ENCODE peak calls at places on chromosomes 2 and 18, in six cellular contexts. One of them, this sample, is unnamed.

GRCh38 chr2:222301296-222301997 is 2.6 kb upstream of the PAX3 start:
- DNase-seq in mesothelial cell of epicardium: no peak
- DNase-seq in HTR-8/SVneo: no peak
- DNase-seq in AG10803: no peak
- DNase-seq in GM20000: no peak
- DNase-seq in adrenal gland: no peak
- DNase-seq in this sample: no peak

GRCh38 chr18:27276886-27277285 is 91.8 kb upstream of the CHST9 start:
- DNase-seq in mesothelial cell of epicardium: no peak
- DNase-seq in HTR-8/SVneo: no peak
- DNase-seq in AG10803: no peak
- DNase-seq in GM20000: no peak
- DNase-seq in adrenal gland: no peak
- DNase-seq in this sample: no peak

GRCh38 chr2:160298960-160299359 is 98.9 kb upstream of the ITGB6 start:
- DNase-seq in mesothelial cell of epicardium: no peak
- DNase-seq in HTR-8/SVneo: no peak
- DNase-seq in AG10803: peak
- DNase-seq in GM20000: no peak
- DNase-seq in adrenal gland: no peak
- DNase-seq in this sample: no peak

GRCh38 chr2:238203973-238204683 is 633 bp upstream of the ILKAP start:
- DNase-seq in mesothelial cell of epicardium: no peak
- DNase-seq in HTR-8/SVneo: no peak
- DNase-seq in AG10803: no peak
- DNase-seq in GM20000: peak
- DNase-seq in adrenal gland: no peak
- DNase-seq in this sample: no peak

GRCh38 chr2:126657636-126658315 is 1.8 kb downstream of the GYPC start:
- DNase-seq in mesothelial cell of epicardium: no peak
- DNase-seq in HTR-8/SVneo: peak
- DNase-seq in AG10803: peak
- DNase-seq in GM20000: peak
- DNase-seq in adrenal gland: peak
- DNase-seq in this sample: no peak

GRCh38 chr18:62045316-62045715 is 141.5 kb downstream of the PIGN start:
- DNase-seq in mesothelial cell of epicardium: no peak
- DNase-seq in HTR-8/SVneo: no peak
- DNase-seq in AG10803: no peak
- DNase-seq in GM20000: no peak
- DNase-seq in adrenal gland: no peak
- DNase-seq in this sample: no peak

GRCh38 chr2:148926291-148926961 is 51.4 kb downstream of the KIF5C start:
- DNase-seq in mesothelial cell of epicardium: peak
- DNase-seq in HTR-8/SVneo: peak
- DNase-seq in AG10803: peak
- DNase-seq in GM20000: peak
- DNase-seq in adrenal gland: peak
- DNase-seq in this sample: no peak

GRCh38 chr2:11697103-11697871 is 27.3 kb upstream of the NTSR2 start:
- DNase-seq in mesothelial cell of epicardium: no peak
- DNase-seq in HTR-8/SVneo: peak
- DNase-seq in AG10803: peak
- DNase-seq in GM20000: no peak
- DNase-seq in adrenal gland: no peak
- DNase-seq in this sample: peak

GRCh38 chr2:99861376-99861760 is 281.0 kb downstream of the AFF3 start:
- DNase-seq in mesothelial cell of epicardium: no peak
- DNase-seq in HTR-8/SVneo: no peak
- DNase-seq in AG10803: peak
- DNase-seq in GM20000: peak
- DNase-seq in adrenal gland: no peak
- DNase-seq in this sample: no peak

GRCh38 chr2:237486819-237487448 is at the start of gene MLPH:
- DNase-seq in mesothelial cell of epicardium: no peak
- DNase-seq in HTR-8/SVneo: no peak
- DNase-seq in AG10803: no peak
- DNase-seq in GM20000: no peak
- DNase-seq in adrenal gland: no peak
- DNase-seq in this sample: peak